ENCODE peak calls at places on chromosomes 1 and 21, in nine cellular contexts. G is NCI-H2029 treated with DMSO at 0.1 percent for 48 hours, J is heart left ventricle, Q is kidney epithelial cell, L is mucosa of gallbladder, D is substantia nigra, F is stromal cell of bone marrow, Z is heart right ventricle, H is ELF-1. M is an unnamed sample.

GRCh38 chr1:12075195-12076114 is 12.4 kb downstream of the TNFRSF8 start:
- DNase-seq in G (no peak), J (peak; percentile 29), Q (peak; percentile 65), L (peak; percentile 41), D (no peak), F (peak; percentile 72), Z (peak; percentile 24), H (peak; percentile 86), M (peak; percentile 85)

GRCh38 chr1:30775433-30775975 is 17.9 kb upstream of the LAPTM5 start:
- DNase-seq in G (no peak), J (no peak), Q (no peak), L (no peak), D (no peak), F (no peak), Z (no peak), H (no peak), M (no peak)

GRCh38 chr1:73097917-73098316 is 815.6 kb upstream of the NEGR1 start:
- DNase-seq in G (no peak), J (no peak), Q (no peak), L (no peak), D (no peak), F (no peak), Z (no peak), H (no peak), M (no peak)

GRCh38 chr21:36964832-36965719 is 1.4 kb downstream of the HLCS start:
- DNase-seq in G (no peak), J (no peak), Q (no peak), L (no peak), D (no peak), F (no peak), Z (no peak), H (peak; percentile 5), M (no peak)

GRCh38 chr1:228362884-228363450 is 43.7 kb downstream of the TRIM11 start:
- DNase-seq in G (no peak), J (no peak), Q (no peak), L (no peak), D (no peak), F (no peak), Z (no peak), H (no peak), M (no peak)

GRCh38 chr1:211752317-211752716 is 76.9 kb upstream of the NEK2 start:
- DNase-seq in G (no peak), J (no peak), Q (no peak), L (no peak), D (no peak), F (no peak), Z (no peak), H (no peak), M (no peak)

GRCh38 chr1:12282142-12282541 is 52.3 kb downstream of the VPS13D start:
- DNase-seq in G (no peak), J (no peak), Q (no peak), L (no peak), D (no peak), F (no peak), Z (no peak), H (no peak), M (no peak)

GRCh38 chr1:11522400-11523235 is 43.7 kb downstream of the DISP3 start:
- DNase-seq in G (no peak), J (no peak), Q (no peak), L (no peak), D (no peak), F (no peak), Z (no peak), H (peak; percentile 58), M (no peak)

GRCh38 chr1:59673575-59674467 is 140.9 kb upstream of the HOOK1 start:
- DNase-seq in G (peak; percentile 44), J (no peak), Q (no peak), L (no peak), D (no peak), F (no peak), Z (no peak), H (peak; percentile 37), M (no peak)

GRCh38 chr1:110554871-110555801 is 36.2 kb upstream of the KCNA10 start:
- DNase-seq in G (no peak), J (peak; percentile 44), Q (no peak), L (peak; percentile 21), D (peak; percentile 57), F (no peak), Z (peak; percentile 44), H (peak; percentile 71), M (no peak)

M was measured in non-pigmented ciliary epithelial cell.